ENCODE peak calls at places on chromosomes 12 and 14, in ten cellular contexts. One of them, this sample, is unnamed.

GRCh38 chr12:115857923-115858322 is 419.6 kb downstream of the MED13L start:
- DNase-seq in lower leg skin: no peak
- DNase-seq in ascending aorta: no peak
- DNase-seq in A673: no peak
- DNase-seq in cardiac muscle cell: no peak
- DNase-seq in left ventricle myocardium inferior: peak
- DNase-seq in esophagus squamous epithelium: no peak
- DNase-seq in right lobe of liver: no peak
- DNase-seq in transverse colon: no peak
- DNase-seq in sigmoid colon: no peak
- DNase-seq in this sample: no peak

GRCh38 chr14:103408491-103409155 is 23.4 kb downstream of the MARK3 start:
- DNase-seq in cardiac muscle cell: peak
- DNase-seq in ascending aorta: no peak
- DNase-seq in A673: no peak
- DNase-seq in lower leg skin: no peak
- DNase-seq in transverse colon: no peak
- DNase-seq in esophagus squamous epithelium: no peak
- DNase-seq in left ventricle myocardium inferior: no peak
- DNase-seq in sigmoid colon: no peak
- DNase-seq in right lobe of liver: no peak
- DNase-seq in this sample: no peak

GRCh38 chr12:104693493-104693892 is 236.7 kb downstream of the CHST11 start:
- DNase-seq in lower leg skin: no peak
- DNase-seq in sigmoid colon: no peak
- DNase-seq in right lobe of liver: no peak
- DNase-seq in transverse colon: no peak
- DNase-seq in cardiac muscle cell: no peak
- DNase-seq in A673: no peak
- DNase-seq in esophagus squamous epithelium: no peak
- DNase-seq in ascending aorta: no peak
- DNase-seq in left ventricle myocardium inferior: no peak
- DNase-seq in this sample: no peak

GRCh38 chr14:55077691-55078151 is 26.3 kb downstream of the MAPK1IP1L start:
- DNase-seq in left ventricle myocardium inferior: no peak
- DNase-seq in cardiac muscle cell: peak
- DNase-seq in A673: no peak
- DNase-seq in sigmoid colon: no peak
- DNase-seq in lower leg skin: peak
- DNase-seq in ascending aorta: no peak
- DNase-seq in right lobe of liver: no peak
- DNase-seq in esophagus squamous epithelium: no peak
- DNase-seq in transverse colon: peak
- DNase-seq in this sample: no peak

GRCh38 chr14:43116341-43116740 is 1390.7 kb downstream of the FSCB start:
- DNase-seq in transverse colon: no peak
- DNase-seq in lower leg skin: no peak
- DNase-seq in ascending aorta: no peak
- DNase-seq in esophagus squamous epithelium: no peak
- DNase-seq in A673: no peak
- DNase-seq in right lobe of liver: no peak
- DNase-seq in cardiac muscle cell: no peak
- DNase-seq in sigmoid colon: no peak
- DNase-seq in left ventricle myocardium inferior: no peak
- DNase-seq in this sample: no peak

GRCh38 chr14:23054000-23054811 is 3.1 kb downstream of the CDH24 start:
- DNase-seq in right lobe of liver: no peak
- DNase-seq in A673: peak
- DNase-seq in sigmoid colon: no peak
- DNase-seq in cardiac muscle cell: no peak
- DNase-seq in ascending aorta: no peak
- DNase-seq in transverse colon: no peak
- DNase-seq in esophagus squamous epithelium: no peak
- DNase-seq in left ventricle myocardium inferior: no peak
- DNase-seq in lower leg skin: no peak
- DNase-seq in this sample: no peak

GRCh38 chr12:116916714-116917114 is 6.0 kb downstream of the FBXW8 start:
- DNase-seq in ascending aorta: no peak
- DNase-seq in lower leg skin: no peak
- DNase-seq in right lobe of liver: no peak
- DNase-seq in A673: no peak
- DNase-seq in esophagus squamous epithelium: no peak
- DNase-seq in left ventricle myocardium inferior: no peak
- DNase-seq in sigmoid colon: no peak
- DNase-seq in cardiac muscle cell: peak
- DNase-seq in transverse colon: peak
- DNase-seq in this sample: no peak

GRCh38 chr14:98578204-98578603 is 693.8 kb downstream of the BCL11B start:
- DNase-seq in left ventricle myocardium inferior: no peak
- DNase-seq in lower leg skin: no peak
- DNase-seq in ascending aorta: no peak
- DNase-seq in right lobe of liver: no peak
- DNase-seq in cardiac muscle cell: no peak
- DNase-seq in transverse colon: no peak
- DNase-seq in sigmoid colon: no peak
- DNase-seq in A673: peak
- DNase-seq in esophagus squamous epithelium: no peak
- DNase-seq in this sample: no peak

DNA sequence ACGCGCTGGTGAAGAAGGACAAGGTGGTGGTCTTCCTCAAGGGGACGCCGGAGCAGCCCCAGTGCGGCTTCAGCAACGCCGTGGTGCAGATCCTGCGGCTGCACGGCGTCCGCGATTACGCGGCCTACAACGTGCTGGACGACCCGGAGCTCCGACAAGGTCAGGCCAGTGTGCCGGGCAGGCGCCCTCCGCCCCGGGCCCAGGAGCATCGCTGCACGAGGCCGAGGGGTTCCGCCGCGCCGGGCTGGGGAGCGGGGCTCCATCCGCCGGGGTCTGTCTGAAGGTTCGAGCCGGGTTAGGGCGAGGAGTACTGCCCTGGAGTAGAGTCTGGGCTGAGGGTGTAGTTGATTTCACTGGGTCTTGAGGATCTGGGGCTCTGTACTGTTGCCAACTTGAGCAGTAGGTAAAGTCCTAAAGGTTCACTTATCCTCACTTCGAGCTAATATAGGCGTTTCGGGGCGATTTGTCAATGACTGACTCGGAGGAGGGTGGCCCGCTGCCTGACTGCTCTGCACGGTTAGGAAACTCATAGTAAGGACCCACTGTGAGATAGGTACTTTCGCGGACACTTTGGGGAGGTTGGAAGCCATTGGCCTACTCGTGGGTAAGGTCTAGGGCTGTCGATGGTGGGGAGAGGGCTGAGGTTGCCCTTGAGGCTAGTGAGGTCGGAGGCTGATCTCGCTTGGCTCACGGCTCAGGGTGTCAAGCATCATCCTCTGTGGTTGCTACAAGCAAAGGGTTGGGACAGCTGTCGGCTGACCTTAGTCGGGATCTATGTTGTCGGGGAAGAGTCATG is 574 bp downstream of the GLRX5 start:
- DNase-seq in right lobe of liver: peak
- DNase-seq in lower leg skin: no peak
- DNase-seq in ascending aorta: no peak
- DNase-seq in transverse colon: no peak
- DNase-seq in cardiac muscle cell: no peak
- DNase-seq in sigmoid colon: no peak
- DNase-seq in A673: no peak
- DNase-seq in left ventricle myocardium inferior: no peak
- DNase-seq in esophagus squamous epithelium: no peak
- DNase-seq in this sample: no peak
- TF ChIP-seq CTCF in right lobe of liver: no peak
- TF ChIP-seq CTCF in lower leg skin: no peak
- TF ChIP-seq CTCF in ascending aorta: no peak
- TF ChIP-seq CTCF in transverse colon: no peak
- TF ChIP-seq CTCF in cardiac muscle cell: no peak
- TF ChIP-seq CTCF in sigmoid colon: no peak
- TF ChIP-seq CTCF in A673: no peak
- TF ChIP-seq CTCF in left ventricle myocardium inferior: no peak
- TF ChIP-seq CTCF in esophagus squamous epithelium: no peak
- TF ChIP-seq CTCF in this sample: no peak

DNA sequence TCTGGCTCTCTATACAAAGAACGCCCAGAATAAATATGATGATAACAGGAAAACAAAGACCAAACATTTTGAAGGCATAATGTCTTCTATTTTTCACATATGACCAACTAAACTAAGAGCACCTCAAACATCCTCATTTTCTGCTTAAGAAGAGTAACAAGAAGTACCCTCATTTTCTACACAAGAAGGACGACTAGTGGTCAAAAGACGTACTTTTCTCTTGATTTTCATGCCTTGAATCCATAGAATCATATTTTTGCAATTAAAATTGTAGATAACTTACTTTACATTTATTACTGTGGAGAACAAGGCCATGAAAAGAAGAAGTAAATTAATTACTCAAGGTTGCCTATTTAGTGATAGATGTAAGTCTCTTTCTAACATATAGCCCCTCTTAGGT is 358.6 kb downstream of the DUSP6 start:
- DNase-seq in left ventricle myocardium inferior: no peak
- DNase-seq in A673: peak
- DNase-seq in cardiac muscle cell: peak
- DNase-seq in transverse colon: no peak
- DNase-seq in sigmoid colon: no peak
- DNase-seq in ascending aorta: no peak
- DNase-seq in esophagus squamous epithelium: no peak
- DNase-seq in lower leg skin: no peak
- DNase-seq in right lobe of liver: no peak
- DNase-seq in this sample: no peak
- TF ChIP-seq CTCF in left ventricle myocardium inferior: peak
- TF ChIP-seq CTCF in A673: peak
- TF ChIP-seq CTCF in cardiac muscle cell: peak
- TF ChIP-seq CTCF in transverse colon: peak
- TF ChIP-seq CTCF in sigmoid colon: peak
- TF ChIP-seq CTCF in ascending aorta: peak
- TF ChIP-seq CTCF in esophagus squamous epithelium: peak
- TF ChIP-seq CTCF in lower leg skin: no peak
- TF ChIP-seq CTCF in right lobe of liver: peak
- TF ChIP-seq CTCF in this sample: no peak

GRCh38 chr12:109880938-109881337 is 597 bp upstream of the GLTP start:
- DNase-seq in ascending aorta: no peak
- DNase-seq in esophagus squamous epithelium: no peak
- DNase-seq in sigmoid colon: no peak
- DNase-seq in cardiac muscle cell: no peak
- DNase-seq in transverse colon: no peak
- DNase-seq in left ventricle myocardium inferior: no peak
- DNase-seq in right lobe of liver: no peak
- DNase-seq in A673: no peak
- DNase-seq in lower leg skin: no peak
- DNase-seq in this sample: no peak

GRCh38 chr12:109879332-109880048 is 851 bp downstream of the GLTP start:
- DNase-seq in cardiac muscle cell: peak
- DNase-seq in right lobe of liver: no peak
- DNase-seq in left ventricle myocardium inferior: no peak
- DNase-seq in sigmoid colon: no peak
- DNase-seq in A673: no peak
- DNase-seq in ascending aorta: no peak
- DNase-seq in transverse colon: no peak
- DNase-seq in esophagus squamous epithelium: no peak
- DNase-seq in lower leg skin: no peak
- DNase-seq in this sample: no peak

GRCh38 chr12:109878749-109879148 is 1.6 kb downstream of the GLTP start:
- DNase-seq in esophagus squamous epithelium: no peak
- DNase-seq in transverse colon: no peak
- DNase-seq in sigmoid colon: no peak
- DNase-seq in A673: no peak
- DNase-seq in right lobe of liver: no peak
- DNase-seq in lower leg skin: no peak
- DNase-seq in cardiac muscle cell: no peak
- DNase-seq in ascending aorta: no peak
- DNase-seq in left ventricle myocardium inferior: no peak
- DNase-seq in this sample: no peak

GRCh38 chr12:109881752-109882151 is 1.4 kb upstream of the GLTP start:
- DNase-seq in ascending aorta: no peak
- DNase-seq in left ventricle myocardium inferior: no peak
- DNase-seq in A673: no peak
- DNase-seq in cardiac muscle cell: no peak
- DNase-seq in esophagus squamous epithelium: no peak
- DNase-seq in right lobe of liver: no peak
- DNase-seq in lower leg skin: no peak
- DNase-seq in transverse colon: no peak
- DNase-seq in sigmoid colon: no peak
- DNase-seq in this sample: no peak

DNA sequence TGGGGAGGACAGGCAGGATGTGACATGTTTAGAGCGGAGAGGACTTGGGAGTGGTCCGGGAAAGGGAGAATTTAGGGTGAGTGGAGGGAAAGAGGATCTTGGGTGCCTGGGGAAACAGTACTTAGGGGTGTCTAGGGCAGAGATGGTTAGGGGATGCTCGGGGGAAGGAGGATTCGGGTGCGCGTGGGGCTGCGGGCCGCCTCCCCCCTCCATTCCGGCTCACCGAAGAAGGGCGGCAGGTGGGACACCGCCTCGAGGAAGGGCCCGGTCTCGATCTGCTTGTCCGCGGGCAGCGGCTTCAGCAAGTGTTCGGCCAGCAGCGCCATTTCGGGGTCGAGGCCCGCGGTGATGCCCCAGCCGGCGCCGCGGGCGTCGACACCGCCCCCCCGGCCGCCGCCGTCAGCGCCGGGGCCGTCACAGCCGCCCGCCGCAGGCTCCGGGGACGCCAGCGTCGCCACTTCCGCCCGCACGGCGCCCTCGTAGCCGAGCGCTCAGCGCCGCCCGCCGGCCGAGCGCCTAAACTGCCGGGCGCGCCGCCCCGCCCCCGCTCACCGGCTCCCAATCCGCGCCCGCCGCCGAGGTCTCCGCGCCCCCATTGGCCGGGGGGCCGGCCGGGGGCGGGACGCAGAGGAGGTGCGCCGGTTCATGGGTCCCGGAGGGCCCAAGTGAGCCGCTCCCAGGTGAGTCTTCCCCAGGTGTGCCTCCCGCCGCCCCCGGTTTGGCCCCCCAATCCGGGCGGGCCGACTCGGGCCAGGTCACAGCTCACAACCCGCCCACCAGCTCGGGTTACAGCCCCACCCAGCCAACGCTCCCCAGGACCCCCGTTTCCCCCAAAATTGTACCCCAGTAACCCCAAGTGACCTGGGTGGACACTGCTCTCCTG is at the start of gene GLTP:
- DNase-seq in sigmoid colon: peak
- DNase-seq in esophagus squamous epithelium: no peak
- DNase-seq in ascending aorta: peak
- DNase-seq in right lobe of liver: peak
- DNase-seq in lower leg skin: peak
- DNase-seq in transverse colon: peak
- DNase-seq in A673: peak
- DNase-seq in left ventricle myocardium inferior: peak
- DNase-seq in cardiac muscle cell: peak
- DNase-seq in this sample: peak
- TF ChIP-seq CTCF in sigmoid colon: no peak
- TF ChIP-seq CTCF in esophagus squamous epithelium: no peak
- TF ChIP-seq CTCF in ascending aorta: no peak
- TF ChIP-seq CTCF in right lobe of liver: peak
- TF ChIP-seq CTCF in lower leg skin: no peak
- TF ChIP-seq CTCF in transverse colon: peak
- TF ChIP-seq CTCF in A673: no peak
- TF ChIP-seq CTCF in left ventricle myocardium inferior: peak
- TF ChIP-seq CTCF in cardiac muscle cell: peak
- TF ChIP-seq CTCF in this sample: peak

DNA sequence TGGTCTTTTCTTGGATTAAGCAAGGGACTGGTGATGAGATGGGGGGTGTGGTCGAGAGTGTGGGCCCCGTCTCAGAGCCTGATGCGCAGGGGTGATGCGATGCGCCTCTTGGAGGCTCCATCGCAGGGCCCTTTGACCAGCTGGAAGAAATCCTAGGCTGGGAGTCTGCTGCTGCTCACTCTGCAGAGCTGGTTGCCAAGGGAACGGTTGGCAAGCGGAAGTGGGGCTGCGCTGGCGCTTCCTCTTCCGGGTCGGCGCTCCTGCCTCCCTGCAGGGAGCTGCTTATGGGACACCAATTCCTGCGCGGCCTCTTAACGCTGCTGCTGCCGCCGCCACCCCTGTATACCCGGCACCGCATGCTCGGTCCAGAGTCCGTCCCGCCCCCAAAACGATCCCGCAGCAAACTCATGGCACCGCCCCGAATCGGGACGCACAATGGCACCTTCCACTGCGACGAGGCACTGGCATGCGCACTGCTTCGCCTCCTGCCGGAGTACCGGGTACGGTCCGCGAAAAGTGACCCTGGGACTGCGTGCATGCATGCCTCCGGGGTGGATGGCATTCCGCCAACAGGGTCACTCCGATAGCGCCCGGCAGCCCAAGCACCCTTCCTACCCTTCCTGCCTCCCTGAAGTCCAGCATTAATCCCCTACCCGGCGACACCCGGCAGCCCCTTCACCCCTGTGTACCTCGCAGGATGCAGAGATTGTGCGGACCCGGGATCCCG is at the start of gene MYG1:
- DNase-seq in left ventricle myocardium inferior: peak
- DNase-seq in lower leg skin: peak
- DNase-seq in right lobe of liver: peak
- DNase-seq in A673: peak
- DNase-seq in cardiac muscle cell: peak
- DNase-seq in ascending aorta: peak
- DNase-seq in transverse colon: peak
- DNase-seq in sigmoid colon: peak
- DNase-seq in esophagus squamous epithelium: peak
- DNase-seq in this sample: peak
- TF ChIP-seq CTCF in left ventricle myocardium inferior: peak
- TF ChIP-seq CTCF in lower leg skin: no peak
- TF ChIP-seq CTCF in right lobe of liver: no peak
- TF ChIP-seq CTCF in A673: peak
- TF ChIP-seq CTCF in cardiac muscle cell: peak
- TF ChIP-seq CTCF in ascending aorta: peak
- TF ChIP-seq CTCF in transverse colon: peak
- TF ChIP-seq CTCF in sigmoid colon: peak
- TF ChIP-seq CTCF in esophagus squamous epithelium: peak
- TF ChIP-seq CTCF in this sample: no peak

This sample was measured in omental fat pad.